ENCODE peak calls at places on chromosome 22, in four cellular contexts. H is HCT116, Y is sigmoid colon, V is stomach. N is an unnamed sample.

GRCh38 chr22:32083000-32083399 is 39.9 kb downstream of the SLC5A1 start:
- DNase-seq in H (no peak), Y (no peak), V (no peak), N (no peak)

GRCh38 chr22:22110548-22111266 is 128.1 kb upstream of the TOP3B start:
- DNase-seq in H (peak), Y (no peak), V (no peak), N (no peak)

GRCh38 chr22:19174106-19175025 is 4.2 kb downstream of the SLC25A1 start:
- DNase-seq in H (no peak), Y (peak), V (no peak), N (peak)

GRCh38 chr22:30290679-30291333 is 1.5 kb upstream of the CASTOR1 start:
- DNase-seq in H (no peak), Y (peak), V (peak), N (peak)

GRCh38 chr22:48923165-48923875 is 904.4 kb downstream of the BRD1 start:
- DNase-seq in H (no peak), Y (peak), V (peak), N (no peak)

GRCh38 chr22:20799449-20799848 is 25.5 kb downstream of the SERPIND1 start:
- DNase-seq in H (no peak), Y (no peak), V (no peak), N (no peak)

GRCh38 chr22:23014250-23014649 is 56.1 kb upstream of the GNAZ start:
- DNase-seq in H (no peak), Y (no peak), V (no peak), N (no peak)

GRCh38 chr22:30212363-30212995 is 34.1 kb downstream of the LIF start:
- DNase-seq in H (peak), Y (peak), V (peak), N (peak)

GRCh38 chr22:32708835-32709234 is 92.7 kb upstream of the TIMP3 start:
- DNase-seq in H (no peak), Y (no peak), V (no peak), N (no peak)

GRCh38 chr22:17570851-17571631 is 7.7 kb downstream of the SLC25A18 start:
- DNase-seq in H (no peak), Y (peak), V (peak), N (peak)

GRCh38 chr22:46219650-46220049 is 30.4 kb downstream of the CDPF1 start:
- DNase-seq in H (no peak), Y (no peak), V (no peak), N (no peak)

GRCh38 chr22:17085277-17086091 is 684 bp downstream of the IL17RA start:
- DNase-seq in H (no peak), Y (peak), V (peak), N (peak)

GRCh38 chr22:22166941-22167713 is 77.5 kb upstream of the VPREB1 start:
- DNase-seq in H (no peak), Y (no peak), V (no peak), N (no peak)

GRCh38 chr22:25027959-25028840 is 75.7 kb downstream of the KIAA1671 start:
- DNase-seq in H (no peak), Y (no peak), V (no peak), N (no peak)

GRCh38 chr22:39021552-39022250 is 774 bp downstream of the APOBEC3D start:
- DNase-seq in H (no peak), Y (no peak), V (no peak), N (no peak)

GRCh38 chr22:37739000-37739399 is 42.2 kb downstream of the TRIOBP start:
- DNase-seq in H (no peak), Y (peak), V (no peak), N (no peak)

GRCh38 chr22:19788661-19789225 is 28.2 kb downstream of the TBX1 start:
- DNase-seq in H (no peak), Y (no peak), V (no peak), N (no peak)

GRCh38 chr22:48758021-48758561 is 1069.6 kb downstream of the BRD1 start:
- DNase-seq in H (no peak), Y (peak), V (peak), N (peak)

GRCh38 chr22:46267431-46268279 is at the start of gene TTC38:
- DNase-seq in H (peak), Y (peak), V (peak), N (peak)

GRCh38 chr22:46528121-46528610 is 9.3 kb downstream of the CELSR1 start:
- DNase-seq in H (peak), Y (no peak), V (no peak), N (no peak)

GRCh38 chr22:25509391-25509791 is 55.1 kb upstream of the GRK3 start:
- DNase-seq in H (no peak), Y (peak), V (no peak), N (no peak)

GRCh38 chr22:38435010-38435409 is 20.0 kb downstream of the KCNJ4 start:
- DNase-seq in H (no peak), Y (no peak), V (no peak), N (no peak)

GRCh38 chr22:45271667-45272188 is 13.0 kb upstream of the UPK3A start:
- DNase-seq in H (no peak), Y (peak), V (peak), N (peak)

GRCh38 chr22:45430871-45431270 is 17.4 kb downstream of the RIBC2 start:
- DNase-seq in H (no peak), Y (peak), V (no peak), N (no peak)

GRCh38 chr22:40637181-40638150 is 947 bp upstream of the MRTFA start:
- DNase-seq in H (no peak), Y (peak), V (peak), N (no peak)

GRCh38 chr22:45033136-45033535 is 23.3 kb upstream of the PHF21B start:
- DNase-seq in H (no peak), Y (no peak), V (no peak), N (no peak)

GRCh38 chr22:37608477-37609239 is at the start of gene GGA1:
- DNase-seq in H (peak), Y (peak), V (peak), N (peak)

GRCh38 chr22:19892249-19892879 is 37.7 kb upstream of the GNB1L start:
- DNase-seq in H (no peak), Y (no peak), V (no peak), N (no peak)

GRCh38 chr22:28917747-28918543 is 34.6 kb downstream of the ZNRF3 start:
- DNase-seq in H (peak), Y (peak), V (peak), N (no peak)

GRCh38 chr22:29706493-29706892 is 13.3 kb upstream of the CABP7 start:
- DNase-seq in H (no peak), Y (no peak), V (no peak), N (no peak)

GRCh38 chr22:31753005-31753633 is 700 bp upstream of the DEPDC5 start:
- DNase-seq in H (no peak), Y (peak), V (peak), N (no peak)

GRCh38 chr22:32444068-32444467 is 20.2 kb downstream of the BPIFC start:
- DNase-seq in H (peak), Y (no peak), V (no peak), N (no peak)

GRCh38 chr22:39361495-39361894 is 11.7 kb downstream of the SYNGR1 start:
- DNase-seq in H (no peak), Y (no peak), V (no peak), N (no peak)

GRCh38 chr22:32700186-32700882 is 101.2 kb upstream of the TIMP3 start:
- DNase-seq in H (no peak), Y (no peak), V (no peak), N (no peak)

GRCh38 chr22:18035740-18036139 is 11.4 kb upstream of the MICAL3 start:
- DNase-seq in H (peak), Y (no peak), V (peak), N (no peak)

GRCh38 chr22:34308101-34308500 is 387.8 kb upstream of the LARGE1 start:
- DNase-seq in H (no peak), Y (no peak), V (no peak), N (no peak)

GRCh38 chr22:29139965-29140782 is 65.5 kb upstream of the EMID1 start:
- DNase-seq in H (no peak), Y (no peak), V (no peak), N (no peak)

GRCh38 chr22:19876314-19876940 is 21.8 kb upstream of the GNB1L start:
- DNase-seq in H (no peak), Y (peak), V (no peak), N (peak)

GRCh38 chr22:20786536-20786979 is 12.6 kb downstream of the SERPIND1 start:
- DNase-seq in H (no peak), Y (no peak), V (no peak), N (no peak)

GRCh38 chr22:41288245-41288946 is 2.4 kb upstream of the RANGAP1 start:
- DNase-seq in H (peak), Y (peak), V (peak), N (no peak)

GRCh38 chr22:35564975-35565867 is 24.6 kb downstream of the RASD2 start:
- DNase-seq in H (no peak), Y (no peak), V (no peak), N (no peak)
- TF ChIP-seq CTCF in H (no peak), Y (no peak), V (no peak), N (no peak)

DNA sequence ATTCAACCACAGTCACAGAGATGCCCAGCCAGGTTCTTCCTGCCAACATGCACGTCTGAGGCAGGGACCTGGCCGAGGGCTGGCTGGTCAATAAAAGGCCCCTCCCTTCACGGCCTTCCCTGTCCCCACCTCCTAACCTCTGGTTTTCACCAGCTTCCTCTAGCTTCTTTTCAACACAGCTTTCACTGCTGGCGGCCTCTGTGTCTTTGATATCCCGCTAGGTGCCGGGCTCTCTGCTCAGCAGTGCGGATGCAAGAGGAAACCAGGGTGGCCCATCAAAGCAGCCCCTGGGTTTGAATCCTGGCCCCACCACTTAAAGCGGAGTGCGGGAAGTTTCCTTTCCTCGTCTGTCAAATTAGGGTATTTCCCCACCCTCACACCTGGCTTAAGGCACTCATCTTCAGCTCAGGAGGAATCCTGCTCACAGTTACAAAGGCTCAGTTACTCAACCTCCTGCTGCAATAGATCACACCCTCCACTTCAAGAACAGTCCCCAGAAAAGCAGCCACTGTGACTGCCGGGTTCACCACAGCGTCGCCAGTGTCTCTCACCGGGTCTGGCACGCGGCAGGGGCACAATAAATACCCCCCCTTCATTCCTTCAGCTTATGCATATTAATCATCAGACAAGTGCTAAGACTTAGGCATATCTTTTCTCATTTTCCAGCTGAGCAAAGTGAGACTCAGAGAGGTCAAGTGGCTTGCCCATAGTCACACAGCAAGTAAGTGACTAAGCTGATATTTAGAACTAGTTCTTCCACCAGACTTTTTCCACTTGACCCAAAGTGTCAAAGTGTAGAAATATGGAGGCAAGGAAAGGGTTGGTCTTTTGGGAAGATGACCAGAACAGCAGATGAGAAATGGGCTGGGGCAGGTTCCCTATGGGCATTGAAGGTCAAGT is 45.7 kb downstream of the TXN2 start:
- DNase-seq in H (no peak), Y (no peak), V (peak), N (peak)
- TF ChIP-seq POLR2AphosphoS5 in H (no peak), Y (no peak), V (no peak), N (no peak)

DNA sequence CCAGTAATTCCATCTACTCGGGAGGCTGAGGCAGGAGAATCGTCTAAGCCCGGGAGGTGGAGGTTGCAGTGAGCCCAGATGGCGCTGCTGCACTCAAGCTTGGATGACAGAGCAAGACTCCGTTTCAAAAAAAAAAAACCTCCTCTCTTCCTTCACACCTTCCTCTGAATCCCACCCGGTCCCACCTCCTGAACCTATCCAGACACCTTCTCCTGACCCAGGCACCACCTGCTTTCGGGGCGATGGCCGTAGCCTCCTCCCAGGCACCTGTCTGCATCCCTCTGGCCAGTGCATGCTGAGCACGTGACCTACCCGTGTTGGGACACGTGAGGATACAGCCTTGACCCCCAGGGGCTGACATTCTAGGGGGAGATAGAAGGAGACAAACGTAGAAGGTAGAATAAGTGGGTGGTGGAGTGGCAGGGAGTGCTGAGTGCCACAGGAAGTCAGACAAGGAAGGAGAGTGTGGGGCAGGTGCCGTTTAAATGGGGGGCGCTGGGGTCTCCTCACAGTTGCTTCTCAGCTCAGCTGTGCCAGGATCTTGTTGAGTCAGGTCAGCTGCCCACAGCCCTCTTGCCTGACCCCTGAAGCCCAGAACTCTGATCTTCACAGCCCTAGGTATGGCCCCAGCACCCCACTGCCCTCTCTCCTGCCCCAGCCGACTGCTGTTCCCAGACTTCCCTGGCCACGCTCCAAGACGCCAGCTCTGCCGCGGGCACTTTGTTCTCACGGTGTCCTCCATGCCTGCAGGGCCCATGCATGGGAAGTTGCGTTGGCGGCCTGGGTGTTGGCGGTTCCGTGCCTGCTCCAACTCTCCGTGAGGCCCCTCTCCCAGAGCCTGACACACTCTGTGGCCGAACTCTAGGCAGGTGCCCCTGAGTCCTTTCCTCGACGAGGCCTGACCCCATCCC is 1.2 kb upstream of the MIOX start:
- DNase-seq in H (no peak), Y (no peak), V (peak), N (no peak)
- TF ChIP-seq POLR2A in H (no peak), Y (no peak), V (no peak), N (no peak)

DNA sequence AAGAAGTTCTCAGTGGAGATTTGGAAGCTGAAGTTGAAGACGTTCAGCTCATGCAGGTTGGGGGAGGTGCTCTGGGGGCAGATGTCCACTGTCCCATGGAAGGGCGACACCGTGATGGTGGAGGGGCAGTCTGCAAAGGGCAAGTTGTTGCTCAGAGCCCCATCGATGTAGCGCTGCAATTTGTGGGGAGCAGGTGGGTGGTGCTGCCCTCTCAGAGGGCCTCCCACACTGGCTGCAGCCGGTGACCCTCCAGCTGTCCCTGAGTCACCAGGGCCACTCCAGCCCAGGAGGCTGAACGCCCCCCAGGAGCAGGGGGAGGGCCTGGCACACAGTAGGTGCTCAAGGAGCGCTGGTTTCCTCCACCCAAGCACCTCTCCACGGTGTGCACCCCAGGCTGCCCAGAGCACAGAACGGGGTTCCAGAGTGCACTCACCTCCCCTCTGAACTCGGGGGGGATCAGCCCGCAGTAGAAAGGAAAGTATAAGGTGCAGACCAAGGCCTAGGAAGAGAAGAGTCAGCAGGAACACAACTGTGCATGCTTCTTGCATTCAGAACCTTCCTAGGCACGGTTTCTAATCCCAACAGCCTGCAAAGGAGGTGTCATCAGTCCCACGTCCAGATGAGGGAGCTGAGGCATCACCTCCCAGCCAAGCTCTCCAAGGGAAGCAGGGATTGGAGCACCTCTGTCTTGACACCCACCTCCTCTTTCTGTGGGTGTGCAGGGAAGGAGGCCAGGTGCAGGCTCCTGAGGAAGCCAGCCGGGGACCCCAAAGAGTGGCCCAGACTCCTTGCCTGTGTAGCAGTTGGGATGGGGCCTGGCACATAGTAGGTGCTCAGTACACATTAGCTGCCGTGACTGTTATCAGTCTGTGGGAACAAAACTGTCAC is 2.2 kb downstream of the PNPLA5 start:
- DNase-seq in H (no peak), Y (peak), V (no peak), N (no peak)
- TF ChIP-seq CTCF in H (peak), Y (no peak), V (no peak), N (no peak)

N was measured in breast epithelium.